ENCODE peak calls at places on chromosomes 1 and 21, in ten cellular contexts. One of them, this sample, is unnamed.

GRCh38 chr1:48687271-48688045 is 89.2 kb downstream of the BEND5 start:
- DNase-seq in IMR-90: no peak
- DNase-seq in epithelial cell of esophagus: peak; percentile 27
- DNase-seq in astrocyte of the spinal cord: peak; percentile 61
- DNase-seq in psoas muscle: no peak
- DNase-seq in heart right ventricle: no peak
- DNase-seq in fibroblast of mammary gland: no peak
- DNase-seq in mucosa of descending colon: no peak
- DNase-seq in Panc1: no peak
- DNase-seq in cardiac fibroblast: no peak
- DNase-seq in this sample: no peak

GRCh38 chr1:21337010-21337437 is 46.8 kb upstream of the ECE1 start:
- DNase-seq in cardiac fibroblast: no peak
- DNase-seq in mucosa of descending colon: no peak
- DNase-seq in epithelial cell of esophagus: no peak
- DNase-seq in psoas muscle: no peak
- DNase-seq in fibroblast of mammary gland: no peak
- DNase-seq in heart right ventricle: no peak
- DNase-seq in Panc1: no peak
- DNase-seq in IMR-90: no peak
- DNase-seq in astrocyte of the spinal cord: no peak
- DNase-seq in this sample: no peak

GRCh38 chr1:168301664-168302320 is 21.1 kb downstream of the TBX19 start:
- DNase-seq in fibroblast of mammary gland: peak; percentile 32
- DNase-seq in cardiac fibroblast: peak; percentile 81
- DNase-seq in psoas muscle: no peak
- DNase-seq in astrocyte of the spinal cord: peak; percentile 47
- DNase-seq in heart right ventricle: no peak
- DNase-seq in IMR-90: peak; percentile 61
- DNase-seq in Panc1: no peak
- DNase-seq in mucosa of descending colon: peak; percentile 12
- DNase-seq in epithelial cell of esophagus: peak; percentile 98
- DNase-seq in this sample: no peak

GRCh38 chr1:192557841-192558595 is 17.6 kb upstream of the RGS1 start:
- DNase-seq in cardiac fibroblast: no peak
- DNase-seq in psoas muscle: no peak
- DNase-seq in mucosa of descending colon: no peak
- DNase-seq in epithelial cell of esophagus: no peak
- DNase-seq in IMR-90: peak; percentile 66
- DNase-seq in Panc1: no peak
- DNase-seq in heart right ventricle: no peak
- DNase-seq in fibroblast of mammary gland: peak; percentile 85
- DNase-seq in astrocyte of the spinal cord: peak; percentile 37
- DNase-seq in this sample: no peak

GRCh38 chr1:231420299-231420958 is 1.7 kb downstream of the EGLN1 start:
- DNase-seq in fibroblast of mammary gland: peak; percentile 40
- DNase-seq in IMR-90: peak; percentile 32
- DNase-seq in astrocyte of the spinal cord: peak; percentile 49
- DNase-seq in cardiac fibroblast: peak; percentile 43
- DNase-seq in mucosa of descending colon: no peak
- DNase-seq in heart right ventricle: no peak
- DNase-seq in epithelial cell of esophagus: no peak
- DNase-seq in Panc1: no peak
- DNase-seq in psoas muscle: no peak
- DNase-seq in this sample: no peak

GRCh38 chr1:40951943-40952743 is 27.4 kb upstream of the CTPS1 start:
- DNase-seq in cardiac fibroblast: peak; percentile 53
- DNase-seq in heart right ventricle: peak; percentile 61
- DNase-seq in fibroblast of mammary gland: peak; percentile 38
- DNase-seq in astrocyte of the spinal cord: peak; percentile 44
- DNase-seq in psoas muscle: peak; percentile 59
- DNase-seq in epithelial cell of esophagus: peak; percentile 66
- DNase-seq in mucosa of descending colon: peak; percentile 77
- DNase-seq in IMR-90: peak; percentile 29
- DNase-seq in Panc1: peak; percentile 66
- DNase-seq in this sample: no peak

GRCh38 chr21:46060596-46061061 is 37.3 kb upstream of the COL6A2 start:
- DNase-seq in Panc1: no peak
- DNase-seq in epithelial cell of esophagus: no peak
- DNase-seq in fibroblast of mammary gland: peak; percentile 100
- DNase-seq in cardiac fibroblast: peak; percentile 98
- DNase-seq in psoas muscle: peak; percentile 82
- DNase-seq in astrocyte of the spinal cord: peak; percentile 99
- DNase-seq in IMR-90: peak; percentile 100
- DNase-seq in mucosa of descending colon: peak; percentile 49
- DNase-seq in heart right ventricle: peak; percentile 88
- DNase-seq in this sample: no peak

GRCh38 chr1:153881764-153882163 is 41.0 kb downstream of the GATAD2B start:
- DNase-seq in fibroblast of mammary gland: peak; percentile 29
- DNase-seq in astrocyte of the spinal cord: peak; percentile 67
- DNase-seq in Panc1: no peak
- DNase-seq in cardiac fibroblast: peak; percentile 48
- DNase-seq in IMR-90: peak; percentile 62
- DNase-seq in mucosa of descending colon: no peak
- DNase-seq in heart right ventricle: no peak
- DNase-seq in epithelial cell of esophagus: no peak
- DNase-seq in psoas muscle: no peak
- DNase-seq in this sample: no peak

GRCh38 chr1:190373705-190374336 is 103.8 kb downstream of the BRINP3 start:
- DNase-seq in astrocyte of the spinal cord: peak; percentile 14
- DNase-seq in mucosa of descending colon: peak; percentile 25
- DNase-seq in Panc1: peak; percentile 17
- DNase-seq in heart right ventricle: no peak
- DNase-seq in psoas muscle: no peak
- DNase-seq in fibroblast of mammary gland: no peak
- DNase-seq in epithelial cell of esophagus: peak; percentile 53
- DNase-seq in cardiac fibroblast: peak; percentile 50
- DNase-seq in IMR-90: peak; percentile 38
- DNase-seq in this sample: peak; percentile 4

GRCh38 chr1:51910182-51910581 is 31.7 kb upstream of the NRDC start:
- DNase-seq in epithelial cell of esophagus: no peak
- DNase-seq in psoas muscle: no peak
- DNase-seq in heart right ventricle: no peak
- DNase-seq in IMR-90: no peak
- DNase-seq in fibroblast of mammary gland: no peak
- DNase-seq in mucosa of descending colon: no peak
- DNase-seq in astrocyte of the spinal cord: no peak
- DNase-seq in cardiac fibroblast: no peak
- DNase-seq in Panc1: no peak
- DNase-seq in this sample: no peak

GRCh38 chr1:8361198-8361849 is 43.4 kb downstream of the SLC45A1 start:
- DNase-seq in cardiac fibroblast: no peak
- DNase-seq in epithelial cell of esophagus: no peak
- DNase-seq in IMR-90: no peak
- DNase-seq in psoas muscle: no peak
- DNase-seq in mucosa of descending colon: no peak
- DNase-seq in heart right ventricle: no peak
- DNase-seq in fibroblast of mammary gland: no peak
- DNase-seq in Panc1: no peak
- DNase-seq in astrocyte of the spinal cord: no peak
- DNase-seq in this sample: no peak

GRCh38 chr1:226608699-226609505 is 60.3 kb downstream of the STUM start:
- DNase-seq in psoas muscle: peak; percentile 63
- DNase-seq in epithelial cell of esophagus: peak; percentile 76
- DNase-seq in astrocyte of the spinal cord: peak; percentile 49
- DNase-seq in IMR-90: peak; percentile 59
- DNase-seq in mucosa of descending colon: peak; percentile 77
- DNase-seq in Panc1: peak; percentile 27
- DNase-seq in heart right ventricle: peak; percentile 53
- DNase-seq in cardiac fibroblast: peak; percentile 79
- DNase-seq in fibroblast of mammary gland: peak; percentile 71
- DNase-seq in this sample: no peak

GRCh38 chr1:36789535-36789934 is 244.8 kb downstream of the GRIK3 start:
- DNase-seq in psoas muscle: no peak
- DNase-seq in Panc1: no peak
- DNase-seq in epithelial cell of esophagus: no peak
- DNase-seq in IMR-90: no peak
- DNase-seq in mucosa of descending colon: no peak
- DNase-seq in heart right ventricle: no peak
- DNase-seq in cardiac fibroblast: no peak
- DNase-seq in astrocyte of the spinal cord: no peak
- DNase-seq in fibroblast of mammary gland: no peak
- DNase-seq in this sample: no peak

GRCh38 chr21:37183749-37184148 is 83.4 kb downstream of the VPS26C start:
- DNase-seq in astrocyte of the spinal cord: no peak
- DNase-seq in heart right ventricle: no peak
- DNase-seq in IMR-90: no peak
- DNase-seq in epithelial cell of esophagus: no peak
- DNase-seq in fibroblast of mammary gland: no peak
- DNase-seq in mucosa of descending colon: no peak
- DNase-seq in cardiac fibroblast: no peak
- DNase-seq in Panc1: no peak
- DNase-seq in psoas muscle: no peak
- DNase-seq in this sample: no peak

GRCh38 chr1:94236021-94236491 is 1.3 kb downstream of the ARHGAP29 start:
- DNase-seq in psoas muscle: no peak
- DNase-seq in heart right ventricle: no peak
- DNase-seq in cardiac fibroblast: peak; percentile 77
- DNase-seq in IMR-90: peak; percentile 8
- DNase-seq in fibroblast of mammary gland: no peak
- DNase-seq in mucosa of descending colon: no peak
- DNase-seq in astrocyte of the spinal cord: peak; percentile 47
- DNase-seq in epithelial cell of esophagus: no peak
- DNase-seq in Panc1: no peak
- DNase-seq in this sample: no peak
- H3K4me3 ChIP-seq in psoas muscle: peak overlapping the region; percentile 84
- H3K4me3 ChIP-seq in heart right ventricle: peak overlapping the region; percentile 100
- H3K4me3 ChIP-seq in cardiac fibroblast: peak overlapping the region; percentile 80
- H3K4me3 ChIP-seq in IMR-90: peak overlapping the region; percentile 60
- H3K4me3 ChIP-seq in fibroblast of mammary gland: peak overlapping the region; percentile 89
- H3K4me3 ChIP-seq in mucosa of descending colon: no peak overlapping the region
- H3K4me3 ChIP-seq in astrocyte of the spinal cord: peak overlapping the region; percentile 96
- H3K4me3 ChIP-seq in epithelial cell of esophagus: peak overlapping the region; percentile 87
- H3K4me3 ChIP-seq in Panc1: peak overlapping the region; percentile 98
- H3K4me3 ChIP-seq in this sample: no peak overlapping the region

GRCh38 chr1:185450917-185451316 is 133.9 kb upstream of the IVNS1ABP start:
- DNase-seq in cardiac fibroblast: no peak
- DNase-seq in Panc1: no peak
- DNase-seq in IMR-90: no peak
- DNase-seq in mucosa of descending colon: no peak
- DNase-seq in astrocyte of the spinal cord: no peak
- DNase-seq in fibroblast of mammary gland: no peak
- DNase-seq in heart right ventricle: no peak
- DNase-seq in epithelial cell of esophagus: no peak
- DNase-seq in psoas muscle: no peak
- DNase-seq in this sample: no peak
- TF ChIP-seq CTCF in cardiac fibroblast: no peak
- TF ChIP-seq CTCF in Panc1: no peak
- TF ChIP-seq CTCF in IMR-90: no peak
- TF ChIP-seq CTCF in mucosa of descending colon: no peak
- TF ChIP-seq CTCF in astrocyte of the spinal cord: no peak
- TF ChIP-seq CTCF in fibroblast of mammary gland: no peak
- TF ChIP-seq CTCF in heart right ventricle: no peak
- TF ChIP-seq CTCF in epithelial cell of esophagus: no peak
- TF ChIP-seq CTCF in psoas muscle: no peak
- TF ChIP-seq CTCF in this sample: no peak

GRCh38 chr1:187716160-187716559 is 887.4 kb downstream of the PLA2G4A start:
- DNase-seq in psoas muscle: no peak
- DNase-seq in fibroblast of mammary gland: no peak
- DNase-seq in epithelial cell of esophagus: no peak
- DNase-seq in mucosa of descending colon: no peak
- DNase-seq in cardiac fibroblast: no peak
- DNase-seq in Panc1: no peak
- DNase-seq in heart right ventricle: no peak
- DNase-seq in IMR-90: no peak
- DNase-seq in astrocyte of the spinal cord: no peak
- DNase-seq in this sample: no peak
- H3K4me3 ChIP-seq in psoas muscle: no peak overlapping the region
- H3K4me3 ChIP-seq in fibroblast of mammary gland: no peak overlapping the region
- H3K4me3 ChIP-seq in epithelial cell of esophagus: no peak overlapping the region
- H3K4me3 ChIP-seq in mucosa of descending colon: no peak overlapping the region
- H3K4me3 ChIP-seq in cardiac fibroblast: no peak overlapping the region
- H3K4me3 ChIP-seq in Panc1: no peak overlapping the region
- H3K4me3 ChIP-seq in heart right ventricle: no peak overlapping the region
- H3K4me3 ChIP-seq in IMR-90: no peak overlapping the region
- H3K4me3 ChIP-seq in astrocyte of the spinal cord: no peak overlapping the region
- H3K4me3 ChIP-seq in this sample: no peak overlapping the region

GRCh38 chr1:228163776-228164534 is 1.6 kb upstream of the IBA57 start:
- DNase-seq in mucosa of descending colon: no peak
- DNase-seq in epithelial cell of esophagus: no peak
- DNase-seq in fibroblast of mammary gland: no peak
- DNase-seq in psoas muscle: no peak
- DNase-seq in IMR-90: no peak
- DNase-seq in cardiac fibroblast: no peak
- DNase-seq in astrocyte of the spinal cord: no peak
- DNase-seq in Panc1: no peak
- DNase-seq in heart right ventricle: no peak
- DNase-seq in this sample: no peak

GRCh38 chr1:228164561-228165371 is 838 bp upstream of the IBA57 start:
- DNase-seq in IMR-90: no peak
- DNase-seq in Panc1: no peak
- DNase-seq in cardiac fibroblast: no peak
- DNase-seq in epithelial cell of esophagus: no peak
- DNase-seq in astrocyte of the spinal cord: no peak
- DNase-seq in psoas muscle: no peak
- DNase-seq in mucosa of descending colon: peak; percentile 47
- DNase-seq in heart right ventricle: no peak
- DNase-seq in fibroblast of mammary gland: no peak
- DNase-seq in this sample: no peak

GRCh38 chr1:228168563-228169270 is 3.1 kb downstream of the IBA57 start:
- DNase-seq in mucosa of descending colon: no peak
- DNase-seq in cardiac fibroblast: no peak
- DNase-seq in psoas muscle: no peak
- DNase-seq in fibroblast of mammary gland: no peak
- DNase-seq in heart right ventricle: no peak
- DNase-seq in epithelial cell of esophagus: no peak
- DNase-seq in IMR-90: no peak
- DNase-seq in astrocyte of the spinal cord: no peak
- DNase-seq in Panc1: no peak
- DNase-seq in this sample: no peak

GRCh38 chr1:228165372-228166169 is at the start of gene IBA57:
- DNase-seq in fibroblast of mammary gland: peak; percentile 98
- DNase-seq in Panc1: peak; percentile 87
- DNase-seq in IMR-90: peak; percentile 99
- DNase-seq in mucosa of descending colon: peak; percentile 99
- DNase-seq in astrocyte of the spinal cord: peak; percentile 99
- DNase-seq in cardiac fibroblast: peak; percentile 100
- DNase-seq in psoas muscle: peak; percentile 100
- DNase-seq in heart right ventricle: peak; percentile 99
- DNase-seq in epithelial cell of esophagus: peak; percentile 100
- DNase-seq in this sample: peak; percentile 95

GRCh38 chr1:228166170-228166936 is 749 bp downstream of the IBA57 start:
- DNase-seq in Panc1: peak; percentile 48
- DNase-seq in fibroblast of mammary gland: peak; percentile 78
- DNase-seq in mucosa of descending colon: peak; percentile 77
- DNase-seq in astrocyte of the spinal cord: peak; percentile 38
- DNase-seq in epithelial cell of esophagus: peak; percentile 70
- DNase-seq in cardiac fibroblast: peak; percentile 72
- DNase-seq in IMR-90: peak; percentile 74
- DNase-seq in heart right ventricle: peak; percentile 84
- DNase-seq in psoas muscle: peak; percentile 71
- DNase-seq in this sample: peak; percentile 19
- TF ChIP-seq CTCF in Panc1: no peak
- TF ChIP-seq CTCF in fibroblast of mammary gland: peak; percentile 14
- TF ChIP-seq CTCF in mucosa of descending colon: no peak
- TF ChIP-seq CTCF in astrocyte of the spinal cord: peak; percentile 26
- TF ChIP-seq CTCF in epithelial cell of esophagus: peak; percentile 51
- TF ChIP-seq CTCF in cardiac fibroblast: peak; percentile 5
- TF ChIP-seq CTCF in IMR-90: peak; percentile 22
- TF ChIP-seq CTCF in heart right ventricle: peak; percentile 58
- TF ChIP-seq CTCF in psoas muscle: peak; percentile 39
- TF ChIP-seq CTCF in this sample: peak; percentile 56

GRCh38 chr1:2388004-2388913 is 3.1 kb downstream of the MORN1 start:
- DNase-seq in epithelial cell of esophagus: no peak
- DNase-seq in Panc1: no peak
- DNase-seq in mucosa of descending colon: no peak
- DNase-seq in cardiac fibroblast: no peak
- DNase-seq in heart right ventricle: no peak
- DNase-seq in psoas muscle: no peak
- DNase-seq in fibroblast of mammary gland: no peak
- DNase-seq in IMR-90: no peak
- DNase-seq in astrocyte of the spinal cord: no peak
- DNase-seq in this sample: no peak
- H3K4me3 ChIP-seq in epithelial cell of esophagus: no peak overlapping the region
- H3K4me3 ChIP-seq in Panc1: no peak overlapping the region
- H3K4me3 ChIP-seq in mucosa of descending colon: no peak overlapping the region
- H3K4me3 ChIP-seq in cardiac fibroblast: no peak overlapping the region
- H3K4me3 ChIP-seq in heart right ventricle: no peak overlapping the region
- H3K4me3 ChIP-seq in psoas muscle: no peak overlapping the region
- H3K4me3 ChIP-seq in fibroblast of mammary gland: no peak overlapping the region
- H3K4me3 ChIP-seq in IMR-90: no peak overlapping the region
- H3K4me3 ChIP-seq in astrocyte of the spinal cord: no peak overlapping the region
- H3K4me3 ChIP-seq in this sample: peak overlapping the region; percentile 54

This sample was measured in GM12864.